ENCODE peak calls at places on chromosomes 1 and 21, in six cellular contexts. W is heart left ventricle; L is stimulated activated CD4-positive, alpha-beta T cell treated with anti-CD3 and anti-CD28 coated beads, TNF-alpha, amount 100 ng/mL, for 48 hours; F is breast epithelium; N is ACHN; A is non-pigmented ciliary epithelial cell. S is an unnamed sample.

GRCh38 chr21:44574457-44575306 is 1.2 kb downstream of the KRTAP10-4 start:
- DNase-seq in F (peak; percentile 27), L (no peak), A (no peak), W (no peak), N (no peak), S (no peak)

GRCh38 chr1:184116287-184116686 is 64.8 kb downstream of the TSEN15 start:
- DNase-seq in A (no peak), W (no peak), L (no peak), N (no peak), F (no peak), S (no peak)

GRCh38 chr21:17427831-17428483 is 84.9 kb upstream of the CXADR start:
- DNase-seq in W (no peak), A (no peak), N (peak; percentile 81), F (no peak), L (no peak), S (no peak)

GRCh38 chr1:165152727-165153126 is 203.8 kb downstream of the LMX1A start:
- DNase-seq in L (no peak), W (no peak), N (peak; percentile 11), F (no peak), A (no peak), S (no peak)

GRCh38 chr21:45002381-45003204 is 62.8 kb downstream of the SLX9 start:
- DNase-seq in A (no peak), N (no peak), L (no peak), W (peak; percentile 24), F (no peak), S (peak; percentile 35)

GRCh38 chr1:92909321-92909720 is 51.9 kb downstream of the DIPK1A start:
- DNase-seq in N (peak; percentile 75), L (no peak), A (peak; percentile 67), W (no peak), F (no peak), S (no peak)

GRCh38 chr1:102858695-102859094 is 249.6 kb downstream of the COL11A1 start:
- DNase-seq in N (no peak), W (no peak), A (no peak), L (no peak), F (no peak), S (no peak)

GRCh38 chr1:151340870-151341754 is 5.9 kb downstream of the RFX5 start:
- DNase-seq in L (peak; percentile 19), N (peak; percentile 88), A (no peak), F (no peak), W (no peak), S (no peak)

GRCh38 chr1:28915036-28915895 is 897 bp downstream of the EPB41 start:
- DNase-seq in A (no peak), W (no peak), N (peak; percentile 59), L (no peak), F (no peak), S (no peak)

GRCh38 chr21:35212393-35213127 is 163.5 kb upstream of the RUNX1 start:
- DNase-seq in L (no peak), F (no peak), W (peak; percentile 42), A (no peak), N (no peak), S (no peak)

GRCh38 chr1:21397813-21398188 is 42.1 kb upstream of the NBPF3 start:
- DNase-seq in W (no peak), F (no peak), L (no peak), A (no peak), N (no peak), S (no peak)

GRCh38 chr1:181424786-181425403 is 58.4 kb upstream of the CACNA1E start:
- DNase-seq in L (peak; percentile 69), F (peak; percentile 72), A (peak; percentile 15), W (peak; percentile 44), N (peak; percentile 84), S (peak; percentile 68)

GRCh38 chr1:64624446-64624766 is 120.5 kb upstream of the RAVER2 start:
- DNase-seq in W (no peak), N (peak; percentile 9), A (peak; percentile 24), F (no peak), L (no peak), S (no peak)

GRCh38 chr21:40830836-40831235 is 16.1 kb downstream of the DSCAM start:
- DNase-seq in A (no peak), F (no peak), N (no peak), W (no peak), L (no peak), S (no peak)

GRCh38 chr1:202615501-202616354 is 94.5 kb downstream of the SYT2 start:
- DNase-seq in W (peak; percentile 55), L (no peak), A (no peak), N (peak; percentile 52), F (no peak), S (no peak)

GRCh38 chr1:108016451-108016920 is 51.5 kb upstream of the VAV3 start:
- DNase-seq in L (no peak), W (no peak), F (no peak), N (peak; percentile 70), A (peak; percentile 91), S (no peak)

GRCh38 chr1:29746076-29746665 is 509.8 kb downstream of the PTPRU start:
- DNase-seq in N (no peak), F (peak; percentile 19), A (no peak), L (no peak), W (no peak), S (no peak)

GRCh38 chr1:119771770-119772169 is 3.1 kb upstream of the HMGCS2 start:
- DNase-seq in A (no peak), N (no peak), W (no peak), L (no peak), F (no peak), S (no peak)

GRCh38 chr1:89995595-89996397 is 886 bp downstream of the ZNF326 start:
- DNase-seq in W (no peak), N (no peak), A (no peak), L (no peak), F (no peak), S (no peak)

GRCh38 chr1:228079013-228079412 is 3.5 kb upstream of the ARF1 start:
- DNase-seq in N (no peak), A (no peak), W (peak; percentile 20), L (no peak), F (no peak), S (no peak)

GRCh38 chr1:183622884-183623785 is 12.4 kb downstream of the ARPC5 start:
- DNase-seq in W (no peak), F (no peak), L (no peak), A (no peak), N (peak; percentile 82), S (peak; percentile 61)

GRCh38 chr1:51551848-51552296 is 32.8 kb upstream of the EPS15 start:
- DNase-seq in N (no peak), A (no peak), F (no peak), L (no peak), W (no peak), S (no peak)

GRCh38 chr1:37233606-37234005 is 199.3 kb upstream of the GRIK3 start:
- DNase-seq in N (no peak), A (no peak), W (no peak), F (no peak), L (no peak), S (no peak)

GRCh38 chr1:154329551-154330131 is 4.3 kb downstream of the ATP8B2 start:
- DNase-seq in L (no peak), F (no peak), W (no peak), A (no peak), N (no peak), S (no peak)

GRCh38 chr1:161351482-161351881 is 16.2 kb downstream of the CFAP126 start:
- DNase-seq in N (no peak), L (no peak), W (no peak), A (no peak), F (no peak), S (no peak)

GRCh38 chr1:240099329-240099728 is 7.6 kb downstream of the FMN2 start:
- DNase-seq in N (no peak), W (no peak), F (no peak), A (no peak), L (no peak), S (no peak)

GRCh38 chr1:92481598-92482403 is 4.9 kb downstream of the GFI1 start:
- DNase-seq in A (no peak), W (no peak), L (no peak), N (no peak), F (no peak), S (no peak)

GRCh38 chr1:97489834-97490233 is 431.0 kb downstream of the DPYD start:
- DNase-seq in L (no peak), N (peak; percentile 40), W (no peak), A (peak; percentile 19), F (no peak), S (no peak)

GRCh38 chr1:184433928-184434502 is 47.2 kb downstream of the C1orf21 start:
- DNase-seq in A (no peak), L (no peak), N (no peak), W (no peak), F (no peak), S (no peak)

GRCh38 chr1:60678802-60679201 is 403.6 kb upstream of the NFIA start:
- DNase-seq in L (no peak), W (no peak), F (no peak), N (no peak), A (no peak), S (no peak)

GRCh38 chr1:206511362-206512064 is 4.2 kb downstream of the RASSF5 start:
- DNase-seq in A (no peak), N (no peak), L (no peak), W (peak; percentile 14), F (no peak), S (no peak)